ENCODE peak calls at places on chromosomes 2 and 18, in five cellular contexts. K is endothelial cell of umbilical vein, U is ovary, I is adrenal gland, C is right lobe of liver. S is an unnamed sample.

GRCh38 chr2:211985393-211985792 is 553.2 kb downstream of the ERBB4 start:
- DNase-seq in I (no peak), U (no peak), K (no peak), C (no peak), S (no peak)

GRCh38 chr2:53633441-53633840 is 134.2 kb upstream of the CHAC2 start:
- DNase-seq in C (peak; percentile 47), K (no peak), U (no peak), I (no peak), S (no peak)

GRCh38 chr18:5542393-5543035 is 1.3 kb downstream of the EPB41L3 start:
- DNase-seq in C (no peak), I (peak; percentile 52), K (peak; percentile 54), U (peak; percentile 25), S (peak; percentile 73)

GRCh38 chr2:69714024-69714423 is 27.9 kb upstream of the ANXA4 start:
- DNase-seq in K (no peak), C (no peak), I (no peak), U (no peak), S (no peak)

GRCh38 chr18:3823073-3823472 is 373.1 kb downstream of the TGIF1 start:
- DNase-seq in U (no peak), I (no peak), K (no peak), C (no peak), S (no peak)

GRCh38 chr2:239330836-239331235 is 70.0 kb downstream of the HDAC4 start:
- DNase-seq in K (no peak), I (no peak), C (no peak), U (peak; percentile 33), S (no peak)

GRCh38 chr18:27860701-27861107 is 316.2 kb downstream of the CDH2 start:
- DNase-seq in K (no peak), I (no peak), C (no peak), U (no peak), S (no peak)

GRCh38 chr2:200905618-200906296 is 16.6 kb downstream of the NIF3L1 start:
- DNase-seq in K (peak; percentile 76), U (peak; percentile 75), C (peak; percentile 78), I (peak; percentile 78), S (no peak)

GRCh38 chr18:42798606-42799005 is 316.9 kb downstream of the RIT2 start:
- DNase-seq in U (no peak), K (no peak), I (no peak), C (no peak), S (no peak)

GRCh38 chr2:111919362-111919761 is 21.0 kb downstream of the MERTK start:
- DNase-seq in U (no peak), C (no peak), K (peak; percentile 22), I (no peak), S (no peak)

GRCh38 chr2:98308068-98308467 is 38.2 kb upstream of the CNGA3 start:
- DNase-seq in I (no peak), U (no peak), C (no peak), K (no peak), S (no peak)

GRCh38 chr2:146734042-146734715 is 1110.7 kb upstream of the ACVR2A start:
- DNase-seq in I (no peak), K (peak; percentile 71), U (no peak), C (no peak), S (no peak)

GRCh38 chr18:30763913-30764350 is 278.6 kb downstream of the DSC3 start:
- DNase-seq in C (no peak), K (no peak), U (no peak), I (no peak), S (no peak)

GRCh38 chr2:8543412-8544167 is 138.3 kb upstream of the ID2 start:
- DNase-seq in I (peak; percentile 32), C (peak; percentile 52), U (no peak), K (no peak), S (peak; percentile 82)

GRCh38 chr2:176490061-176490861 is 221.0 kb downstream of the MTX2 start:
- DNase-seq in I (peak; percentile 24), K (no peak), C (peak; percentile 47), U (peak; percentile 55), S (peak; percentile 70)

DNA sequence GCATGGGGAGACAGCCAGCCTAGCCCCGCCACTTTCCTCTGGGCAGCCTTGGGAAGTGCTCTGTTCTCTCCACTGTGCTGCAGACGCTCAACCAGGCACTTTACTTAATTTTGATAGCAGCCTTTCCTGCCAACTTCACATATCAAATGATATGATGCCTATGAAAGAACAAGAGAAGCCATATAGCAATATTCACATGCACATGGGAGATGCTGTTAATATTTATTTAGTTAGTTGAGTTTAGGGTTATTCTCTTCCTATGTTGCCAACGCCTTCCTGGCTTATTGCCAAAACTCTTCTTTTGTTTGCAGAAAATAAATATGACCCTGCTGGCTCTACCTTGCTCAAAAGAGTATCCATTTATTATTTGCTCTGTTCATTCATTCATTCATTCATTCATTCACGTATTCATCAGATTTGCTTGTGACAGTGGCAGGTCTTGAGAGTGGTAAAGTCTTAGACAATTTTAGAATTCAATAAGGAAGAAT is 99.3 kb downstream of the GATA6 start:
- DNase-seq in I (no peak), U (no peak), C (no peak), K (peak; percentile 26), S (no peak)
- H3K27ac ChIP-seq in I (peak overlapping the region; percentile 63), U (no peak overlapping the region), C (no peak overlapping the region), K (no peak overlapping the region), S (no peak overlapping the region)

GRCh38 chr18:77071061-77071460 is 61.5 kb downstream of the MBP start:
- DNase-seq in U (no peak), C (no peak), I (no peak), K (no peak), S (no peak)
- H3K4me3 ChIP-seq in U (no peak overlapping the region), C (no peak overlapping the region), I (no peak overlapping the region), K (no peak overlapping the region), S (no peak overlapping the region)

GRCh38 chr2:237479747-237480146 is 7.3 kb upstream of the MLPH start:
- DNase-seq in C (no peak), U (no peak), K (no peak), I (no peak), S (no peak)

GRCh38 chr2:237483018-237483731 is 3.9 kb upstream of the MLPH start:
- DNase-seq in I (no peak), U (no peak), K (peak; percentile 26), C (no peak), S (no peak)

GRCh38 chr2:237480988-237481387 is 6.1 kb upstream of the MLPH start:
- DNase-seq in U (no peak), I (no peak), K (no peak), C (no peak), S (no peak)

GRCh38 chr2:237485304-237485703 is 1.7 kb upstream of the MLPH start:
- DNase-seq in C (no peak), K (no peak), U (no peak), I (no peak), S (no peak)

GRCh38 chr2:237482485-237482884 is 4.6 kb upstream of the MLPH start:
- DNase-seq in K (no peak), U (peak; percentile 71), C (peak; percentile 94), I (peak; percentile 30), S (peak; percentile 93)
- TF ChIP-seq POLR2A in K (no peak), U (no peak), C (peak; percentile 51), I (no peak), S (no peak)

DNA sequence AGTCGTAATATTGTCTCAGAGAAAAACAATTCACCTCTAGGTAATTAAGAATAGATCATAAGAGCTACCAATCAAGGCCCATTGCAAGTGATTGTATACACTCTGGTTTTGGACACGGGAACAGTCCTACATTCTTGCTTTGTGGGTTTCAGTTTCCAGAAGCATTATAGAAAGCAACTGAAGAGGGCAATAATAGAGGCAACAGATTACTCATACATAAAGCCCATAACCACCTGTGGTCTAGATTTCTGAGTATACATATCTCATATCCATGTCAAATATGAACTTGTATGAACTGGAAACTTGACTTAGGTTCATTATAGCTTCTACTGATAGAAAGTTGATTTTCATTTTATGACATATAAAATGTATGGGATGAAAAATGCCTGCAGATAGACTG is 65.4 kb downstream of the DIS3L2 start:
- DNase-seq in C (no peak), U (no peak), I (no peak), K (no peak), S (no peak)
- H3K27ac ChIP-seq in C (no peak overlapping the region), U (no peak overlapping the region), I (no peak overlapping the region), K (no peak overlapping the region), S (no peak overlapping the region)

DNA sequence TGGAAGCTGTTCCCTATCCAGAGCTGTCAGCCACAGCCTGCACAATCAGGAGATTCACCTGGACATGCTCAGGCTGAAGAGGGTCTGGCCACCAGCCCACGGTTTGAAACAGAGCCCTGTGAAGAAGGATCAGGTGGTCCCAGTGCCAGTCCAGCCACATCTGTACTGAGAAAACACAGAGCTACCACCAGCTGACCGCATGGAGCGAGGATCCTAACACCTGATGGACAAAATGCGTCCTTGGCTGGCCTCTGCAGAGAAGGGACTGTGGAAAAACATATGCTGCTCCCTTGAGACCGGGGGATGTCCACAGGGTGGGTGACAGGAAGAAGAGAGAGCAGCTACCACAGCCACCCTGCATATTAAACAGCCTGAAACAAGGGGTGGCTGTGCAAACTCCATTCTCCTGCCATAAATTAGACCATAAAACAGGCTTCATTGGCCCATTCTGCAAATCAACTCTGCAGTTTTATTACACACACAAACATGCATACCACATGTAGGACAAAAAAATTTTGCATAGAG is 137.3 kb downstream of the BCL2 start:
- DNase-seq in K (no peak), C (no peak), U (no peak), I (no peak), S (peak; percentile 84)
- H3K4me3 ChIP-seq in K (no peak overlapping the region), C (no peak overlapping the region), U (no peak overlapping the region), I (no peak overlapping the region), S (no peak overlapping the region)

GRCh38 chr2:96264656-96265348 is 995 bp downstream of the TMEM127 start:
- DNase-seq in U (peak; percentile 35), K (peak; percentile 66), I (peak; percentile 32), C (no peak), S (peak; percentile 65)

GRCh38 chr2:96267159-96267971 is 1.3 kb downstream of the CIAO1 start:
- DNase-seq in U (peak; percentile 50), C (no peak), K (peak; percentile 23), I (no peak), S (no peak)

GRCh38 chr2:96265349-96265839 is 403 bp downstream of the TMEM127 start:
- DNase-seq in K (peak; percentile 46), C (peak; percentile 70), I (peak; percentile 71), U (peak; percentile 76), S (peak; percentile 83)

GRCh38 chr2:96264086-96264485 is 1.7 kb downstream of the TMEM127 start:
- DNase-seq in I (no peak), U (no peak), K (no peak), C (no peak), S (no peak)

GRCh38 chr2:96265840-96266569 is at the start of the genes CIAO1 and TMEM127:
- DNase-seq in C (peak; percentile 100), K (peak; percentile 99), I (peak; percentile 99), U (peak; percentile 98), S (peak; percentile 99)
- TF ChIP-seq POLR2A in C (peak; percentile 90), K (peak; percentile 71), I (peak; percentile 66), U (peak; percentile 85), S (peak; percentile 92)

GRCh38 chr18:48902023-48902855 is 48.5 kb downstream of the SMAD7 start:
- DNase-seq in U (peak; percentile 98), C (peak; percentile 72), K (peak; percentile 96), I (peak; percentile 91), S (peak; percentile 93)
- H3K27ac ChIP-seq in U (peak overlapping the region; percentile 64), C (peak overlapping the region; percentile 24), K (peak overlapping the region; percentile 99), I (peak overlapping the region; percentile 84), S (peak overlapping the region; percentile 76)

GRCh38 chr2:65397122-65397521 is 35.3 kb downstream of the SPRED2 start:
- DNase-seq in K (no peak), U (no peak), I (no peak), C (no peak), S (no peak)
- H3K4me3 ChIP-seq in K (no peak overlapping the region), U (no peak overlapping the region), I (no peak overlapping the region), C (no peak overlapping the region), S (no peak overlapping the region)